ENCODE peak calls at places on chromosomes 1 and 21, in four cellular contexts. Z is H1, D is mesenchymal stem cell, H is neuronal stem cell. T is an unnamed sample.

GRCh38 chr1:180267211-180267561 is 37.1 kb downstream of the LHX4 start:
- DNase-seq in D (no peak), H (no peak), Z (no peak), T (peak)

GRCh38 chr1:218673170-218673569 is 328.0 kb downstream of the TGFB2 start:
- DNase-seq in D (no peak), H (no peak), Z (no peak), T (no peak)

GRCh38 chr1:206144605-206145004 is 27.4 kb upstream of the AVPR1B start:
- DNase-seq in H (no peak), D (no peak), Z (no peak), T (no peak)

GRCh38 chr1:184150776-184151531 is 99.4 kb downstream of the TSEN15 start:
- DNase-seq in H (no peak), D (peak), Z (no peak), T (no peak)

GRCh38 chr1:9792156-9793042 is 31.4 kb downstream of the CLSTN1 start:
- DNase-seq in Z (no peak), H (no peak), D (no peak), T (peak)

GRCh38 chr21:26850116-26850643 is 5.0 kb upstream of the ADAMTS1 start:
- DNase-seq in H (peak), D (peak), Z (no peak), T (no peak)

GRCh38 chr21:15003463-15004135 is 61.2 kb downstream of the NRIP1 start:
- DNase-seq in Z (no peak), D (no peak), H (peak), T (no peak)

GRCh38 chr1:162166934-162167615 is 97.6 kb downstream of the NOS1AP start:
- DNase-seq in Z (no peak), H (no peak), D (no peak), T (no peak)

GRCh38 chr21:21688877-21689276 is 690.7 kb downstream of the NCAM2 start:
- DNase-seq in H (peak), D (peak), Z (peak), T (peak)

GRCh38 chr1:214549604-214550338 is 1.6 kb downstream of the PTPN14 start:
- DNase-seq in D (peak), Z (no peak), H (no peak), T (no peak)

GRCh38 chr1:78210167-78210566 is 164.4 kb downstream of the GIPC2 start:
- DNase-seq in H (no peak), Z (no peak), D (no peak), T (no peak)

GRCh38 chr1:171965802-171966201 is 124.5 kb downstream of the DNM3 start:
- DNase-seq in H (no peak), Z (no peak), D (peak), T (no peak)

GRCh38 chr1:150156868-150157603 is 7.3 kb downstream of the PLEKHO1 start:
- DNase-seq in Z (no peak), H (no peak), D (peak), T (no peak)

GRCh38 chr1:64755356-64755755 is 10.5 kb downstream of the RAVER2 start:
- DNase-seq in D (no peak), Z (no peak), H (no peak), T (no peak)

GRCh38 chr21:46559291-46559983 is 45.4 kb downstream of the S100B start:
- DNase-seq in Z (no peak), D (no peak), H (no peak), T (no peak)

GRCh38 chr1:188237573-188238353 is 1409.0 kb downstream of the PLA2G4A start:
- DNase-seq in D (no peak), H (no peak), Z (no peak), T (no peak)

GRCh38 chr1:57683037-57683928 is 259.4 kb upstream of the DAB1 start:
- DNase-seq in Z (no peak), D (no peak), H (no peak), T (peak)

GRCh38 chr1:93631626-93632365 is 49.8 kb downstream of the BCAR3 start:
- DNase-seq in Z (no peak), H (no peak), D (no peak), T (no peak)

GRCh38 chr1:156476501-156477298 is 23.9 kb downstream of the MEF2D start:
- DNase-seq in D (peak), Z (no peak), H (no peak), T (peak)

GRCh38 chr1:166908942-166909341 is 32.9 kb upstream of the TADA1 start:
- DNase-seq in H (no peak), Z (no peak), D (peak), T (no peak)

GRCh38 chr1:41935226-41935625 is 16.5 kb upstream of the HIVEP3 start:
- DNase-seq in D (peak), Z (no peak), H (no peak), T (no peak)

GRCh38 chr1:19260211-19261138 is 8.9 kb downstream of the MRTO4 start:
- DNase-seq in H (no peak), Z (no peak), D (peak), T (no peak)

GRCh38 chr1:35931424-35932157 is 686 bp downstream of the AGO3 start:
- DNase-seq in Z (no peak), D (peak), H (no peak), T (no peak)

GRCh38 chr1:52567943-52568342 is 15.1 kb upstream of the TUT4 start:
- DNase-seq in H (no peak), Z (no peak), D (no peak), T (no peak)

GRCh38 chr1:98920441-98921110 is 84.1 kb downstream of the PLPPR5 start:
- DNase-seq in D (peak), Z (no peak), H (no peak), T (no peak)

GRCh38 chr21:38979271-38980196 is 173.8 kb downstream of the ETS2 start:
- DNase-seq in Z (peak), H (no peak), D (peak), T (peak)

GRCh38 chr1:25800538-25801377 is 765 bp downstream of the SELENON start:
- DNase-seq in Z (no peak), H (no peak), D (no peak), T (no peak)
- H4K8ac ChIP-seq in Z (peak), H (no peak), D (peak), T (no peak)

GRCh38 chr21:45091540-45092322 is 17.4 kb downstream of the ADARB1 start:
- DNase-seq in Z (no peak), H (no peak), D (no peak), T (no peak)
- H2AK5ac ChIP-seq in Z (no peak), H (no peak), D (no peak), T (no peak)

GRCh38 chr21:40844935-40845334 is 2.0 kb downstream of the DSCAM start:
- DNase-seq in H (no peak), D (no peak), Z (no peak), T (no peak)
- H3K4me2 ChIP-seq in H (no peak), D (no peak), Z (no peak), T (no peak)

GRCh38 chr1:30901798-30902652 is 6.5 kb downstream of the SDC3 start:
- DNase-seq in H (no peak), Z (no peak), D (no peak), T (no peak)
- H4K8ac ChIP-seq in H (no peak), Z (no peak), D (peak), T (no peak)

GRCh38 chr1:84345220-84345619 is 43.7 kb downstream of the SAMD13 start:
- DNase-seq in D (no peak), Z (no peak), H (no peak), T (no peak)

GRCh38 chr1:84350104-84350503 is 48.2 kb upstream of the DNASE2B start:
- DNase-seq in D (no peak), Z (no peak), H (no peak), T (no peak)

GRCh38 chr1:84347547-84348239 is 46.2 kb downstream of the SAMD13 start:
- DNase-seq in Z (no peak), H (no peak), D (peak), T (no peak)

GRCh38 chr1:84350550-84350949 is 47.7 kb upstream of the DNASE2B start:
- DNase-seq in H (no peak), D (no peak), Z (no peak), T (no peak)

GRCh38 chr1:84348240-84348555 is 46.7 kb downstream of the SAMD13 start:
- DNase-seq in H (no peak), D (peak), Z (no peak), T (no peak)
- H2AK5ac ChIP-seq in H (no peak), D (no peak), Z (no peak), T (no peak)

GRCh38 chr1:47591801-47592200 is 154.0 kb downstream of the FOXD2 start:
- DNase-seq in H (no peak), Z (no peak), D (no peak), T (no peak)
- H3K4me2 ChIP-seq in H (no peak), Z (no peak), D (no peak), T (no peak)

DNA sequence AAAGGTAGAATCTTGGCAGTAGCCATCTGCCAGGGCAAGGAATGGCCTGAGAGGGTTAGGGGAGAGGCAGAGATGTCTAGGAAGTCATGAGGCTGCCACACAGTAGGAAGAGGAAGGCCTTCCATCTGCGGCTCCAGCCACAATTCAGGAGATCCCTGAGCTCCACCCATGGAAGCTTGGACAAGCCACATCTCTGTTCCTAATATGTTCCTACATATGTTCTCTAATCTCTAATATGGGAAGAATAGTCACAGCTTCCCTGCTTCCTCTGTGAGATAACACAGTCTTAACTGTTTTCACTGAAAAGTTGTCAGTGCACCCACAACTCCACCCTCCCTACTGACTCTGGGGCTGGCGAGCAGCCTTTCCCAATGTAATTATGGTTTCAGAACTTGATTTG is 109.5 kb downstream of the CDC7 start:
- DNase-seq in D (no peak), H (no peak), Z (no peak), T (no peak)
- H4K8ac ChIP-seq in D (no peak), H (no peak), Z (peak), T (no peak)

GRCh38 chr1:26864610-26865480 is 1.9 kb downstream of the SFN start:
- DNase-seq in Z (peak), H (peak), D (peak), T (peak)
- H2AK5ac ChIP-seq in Z (peak), H (peak), D (no peak), T (no peak)

DNA sequence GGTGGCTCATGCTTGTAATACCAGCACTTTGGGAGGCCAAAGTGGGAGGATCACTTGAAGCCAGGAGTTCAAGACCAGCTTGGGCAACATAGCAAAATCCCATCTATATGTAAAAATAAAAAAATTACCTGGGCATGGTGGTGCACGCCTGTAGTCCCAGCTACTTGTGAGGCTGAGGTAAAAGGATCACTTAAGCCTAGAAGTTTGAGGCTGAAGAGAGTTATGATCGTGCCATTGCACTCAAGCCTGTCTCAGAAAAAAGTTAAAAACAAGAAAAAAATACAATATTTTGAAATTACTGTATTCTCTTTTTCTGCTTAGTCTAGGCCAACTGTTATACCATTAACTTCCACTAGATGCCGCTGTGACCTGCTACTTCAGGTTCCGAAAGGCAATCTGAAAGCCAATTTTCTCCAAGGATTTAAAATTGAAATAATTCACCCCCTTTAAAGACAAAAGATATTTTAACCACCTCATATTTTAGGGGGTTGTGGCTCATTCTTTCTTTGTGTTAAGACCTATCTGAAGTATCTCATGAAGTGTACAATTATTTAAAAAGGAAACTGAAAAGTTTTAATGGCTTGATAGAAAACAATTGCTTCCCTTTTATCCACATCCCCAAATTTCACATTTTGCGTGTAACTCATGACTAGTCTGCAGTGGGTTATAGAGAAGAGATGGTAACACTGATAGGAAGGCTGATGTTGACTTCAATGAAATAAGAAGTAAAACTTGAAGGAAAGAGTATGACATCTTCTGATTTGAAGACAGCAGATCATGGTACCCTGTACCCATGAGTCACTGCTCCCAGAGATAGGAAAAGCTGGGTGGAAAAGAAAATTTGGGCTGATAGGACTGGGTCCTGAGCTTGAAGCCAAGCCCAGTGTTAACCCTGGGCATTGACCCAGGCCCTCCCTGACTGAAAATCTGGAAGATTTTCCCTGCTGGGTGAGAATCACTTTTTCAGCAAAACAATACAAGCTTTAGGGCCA is 24.4 kb upstream of the CLDN14 start:
- DNase-seq in H (peak), Z (no peak), D (peak), T (no peak)
- H3K4me2 ChIP-seq in H (no peak), Z (no peak), D (no peak), T (no peak)

DNA sequence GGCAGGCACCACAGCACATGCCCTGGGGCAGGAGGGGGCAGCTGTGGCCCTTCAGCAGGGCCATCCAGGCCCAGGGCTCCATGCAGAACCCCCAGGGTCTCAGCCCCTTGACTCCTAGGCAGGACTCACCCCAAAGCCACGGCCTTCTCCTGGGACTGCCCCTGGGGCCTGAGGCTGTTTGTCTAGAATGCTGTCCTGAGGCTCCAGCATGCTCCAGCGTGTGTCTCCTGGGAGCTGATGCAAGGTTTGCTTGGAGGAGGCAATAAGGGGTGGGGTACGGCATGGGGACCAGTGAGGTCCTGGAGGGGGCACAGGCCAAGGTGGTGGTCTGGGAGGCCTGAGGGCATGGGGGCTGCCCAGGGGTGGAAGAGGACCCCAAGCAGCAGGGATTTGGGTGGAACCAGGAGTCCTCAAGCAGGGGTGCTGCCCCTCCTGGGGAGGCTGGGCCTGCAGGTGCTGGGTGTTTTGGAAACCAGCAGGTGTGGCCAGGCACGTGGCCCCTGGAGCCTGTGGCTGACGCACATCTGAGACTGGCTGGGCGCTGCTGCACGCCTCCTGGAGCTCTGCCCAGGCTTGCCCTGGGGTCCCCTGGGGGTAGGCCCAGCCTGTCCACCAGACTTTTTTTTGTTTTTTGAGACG is 7.8 kb upstream of the CALML6 start:
- DNase-seq in H (no peak), D (peak), Z (no peak), T (peak)
- H4K8ac ChIP-seq in H (no peak), D (peak), Z (peak), T (no peak)